ENCODE peak calls at places on chromosome 3, in six cellular contexts. K is endothelial cell of umbilical vein, A is esophagus muscularis mucosa, X is H54, L is A549, O is tibial nerve. D is an unnamed sample.

GRCh38 chr3:66372681-66373350 is 128.0 kb downstream of the LRIG1 start:
- DNase-seq in K (peak; percentile 29), A (peak; percentile 88), X (no peak), L (peak; percentile 9), O (no peak), D (no peak)

GRCh38 chr3:94412966-94413720 is 350.3 kb downstream of the NSUN3 start:
- DNase-seq in K (no peak), A (no peak), X (no peak), L (no peak), O (no peak), D (no peak)

GRCh38 chr3:142963266-142964149 is at the start of gene PAQR9:
- DNase-seq in K (no peak), A (no peak), X (no peak), L (peak; percentile 44), O (no peak), D (peak; percentile 53)

GRCh38 chr3:11096266-11097135 is 57.8 kb upstream of the HRH1 start:
- DNase-seq in K (peak; percentile 77), A (no peak), X (peak; percentile 91), L (peak; percentile 73), O (peak; percentile 40), D (peak; percentile 99)

GRCh38 chr3:39139442-39139841 is 13.9 kb downstream of the CSRNP1 start:
- DNase-seq in K (no peak), A (no peak), X (no peak), L (no peak), O (no peak), D (no peak)

GRCh38 chr3:100603449-100603848 is 6.0 kb upstream of the ADGRG7 start:
- DNase-seq in K (peak; percentile 13), A (no peak), X (no peak), L (peak; percentile 59), O (no peak), D (peak; percentile 14)

GRCh38 chr3:187139126-187139894 is at the start of gene RPL39L:
- DNase-seq in K (peak; percentile 87), A (peak; percentile 94), X (peak; percentile 91), L (peak; percentile 87), O (peak; percentile 67), D (peak; percentile 93)

GRCh38 chr3:28376424-28376823 is 27.8 kb upstream of the AZI2 start:
- DNase-seq in K (no peak), A (no peak), X (no peak), L (no peak), O (peak; percentile 26), D (peak; percentile 1)

GRCh38 chr3:34872406-34872805 is 766.9 kb upstream of the ARPP21 start:
- DNase-seq in K (no peak), A (no peak), X (no peak), L (no peak), O (no peak), D (no peak)

DNA sequence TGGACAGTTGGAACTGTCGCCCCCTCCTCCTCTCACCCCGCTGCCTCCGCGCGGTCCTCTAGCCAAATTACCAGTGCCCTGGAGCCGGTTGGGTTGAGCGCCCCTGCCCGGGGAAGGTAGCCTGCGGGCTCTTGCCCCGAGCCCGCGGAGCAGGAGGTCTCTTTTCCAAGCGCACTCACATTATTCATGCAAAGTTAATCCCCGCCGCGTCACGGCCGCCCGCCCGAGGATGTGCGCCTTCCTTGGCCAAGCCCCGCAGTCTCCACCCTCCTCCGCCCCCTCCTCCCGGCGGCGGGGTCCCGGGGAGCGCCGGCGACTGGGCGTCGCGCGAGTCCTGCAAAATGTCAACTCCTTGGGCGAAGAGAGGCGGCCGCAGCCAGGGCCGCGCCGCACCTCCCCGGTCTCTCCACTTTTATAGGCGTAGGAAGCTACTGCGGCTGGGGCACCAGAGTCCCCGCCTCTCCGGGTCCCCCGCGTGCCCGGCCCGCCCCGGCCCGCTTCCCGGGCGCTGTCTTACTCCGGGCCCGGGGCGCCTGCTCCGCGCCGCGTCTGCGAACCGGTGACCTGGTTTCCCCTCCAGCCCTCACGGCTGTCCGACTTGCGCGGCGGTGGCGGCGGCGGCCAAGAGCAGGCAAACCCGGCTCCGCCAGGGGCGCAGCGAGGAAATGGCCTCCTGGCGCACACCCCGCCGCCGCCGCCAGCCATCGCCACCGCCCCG is at the start of gene THRB:
- DNase-seq in K (peak; percentile 48), A (no peak), X (no peak), L (peak; percentile 70), O (peak; percentile 32), D (no peak)
- TF ChIP-seq POLR2A in K (no peak), A (peak; percentile 62), X (no peak), L (no peak), O (no peak), D (no peak)

GRCh38 chr3:146161725-146162047 is 702 bp upstream of the PLOD2 start:
- DNase-seq in K (peak; percentile 79), A (no peak), X (peak; percentile 7), L (peak; percentile 46), O (peak; percentile 58), D (no peak)
- TF ChIP-seq POLR2A in K (no peak), A (no peak), X (no peak), L (no peak), O (no peak), D (no peak)

GRCh38 chr3:45995370-45996192 is at the start of gene FYCO1:
- DNase-seq in K (peak; percentile 88), A (peak; percentile 98), X (peak; percentile 98), L (peak; percentile 84), O (peak; percentile 92), D (peak; percentile 94)
- TF ChIP-seq POLR2A in K (peak; percentile 71), A (peak; percentile 54), X (no peak), L (peak; percentile 42), O (no peak), D (peak; percentile 76)

GRCh38 chr3:139354661-139355060 is 10.8 kb downstream of the MRPS22 start:
- DNase-seq in K (no peak), A (no peak), X (no peak), L (no peak), O (no peak), D (no peak)
- TF ChIP-seq POLR2A in K (no peak), A (no peak), X (no peak), L (no peak), O (no peak), D (no peak)